ENCODE peak calls at places on chromosome 1, in four cellular contexts. P is hippocampal formation, E is H9, R is neural progenitor cell. Z is an unnamed sample.

GRCh38 chr1:91811363-91812025 is 74.5 kb downstream of the TGFBR3 start:
- DNase-seq in R (no peak), P (no peak), E (no peak), Z (no peak)

GRCh38 chr1:111990878-111991760 is 1.7 kb upstream of the KCND3 start:
- DNase-seq in E (peak; percentile 81), P (peak; percentile 61), R (peak; percentile 87), Z (peak; percentile 89)

GRCh38 chr1:33986389-33987095 is 122.7 kb downstream of the HMGB4 start:
- DNase-seq in R (no peak), P (no peak), E (no peak), Z (no peak)

GRCh38 chr1:190067592-190067991 is 410.1 kb downstream of the BRINP3 start:
- DNase-seq in P (no peak), R (no peak), E (no peak), Z (no peak)

GRCh38 chr1:117570988-117571409 is 34.8 kb upstream of the TENT5C start:
- DNase-seq in E (peak; percentile 52), P (no peak), R (no peak), Z (no peak)

GRCh38 chr1:58162952-58163550 is 383.5 kb downstream of the OMA1 start:
- DNase-seq in R (peak; percentile 88), E (peak; percentile 71), P (peak; percentile 20), Z (peak; percentile 42)

GRCh38 chr1:3672231-3672970 is 20.1 kb downstream of the TP73 start:
- DNase-seq in P (no peak), E (no peak), R (no peak), Z (no peak)

GRCh38 chr1:219990782-219991510 is 55.4 kb downstream of the EPRS1 start:
- DNase-seq in E (no peak), R (peak; percentile 47), P (no peak), Z (peak; percentile 78)

GRCh38 chr1:247357781-247358211 is 26.1 kb upstream of the ZNF496 start:
- DNase-seq in R (no peak), P (no peak), E (no peak), Z (no peak)

GRCh38 chr1:183568176-183569041 is 21.9 kb downstream of the NCF2 start:
- DNase-seq in E (no peak), R (no peak), P (no peak), Z (no peak)

GRCh38 chr1:36323636-36324321 is at the start of gene EVA1B:
- DNase-seq in E (peak; percentile 89), R (peak; percentile 75), P (peak; percentile 42), Z (no peak)

GRCh38 chr1:26784023-26784871 is 3.5 kb upstream of the PIGV start:
- DNase-seq in R (peak; percentile 26), E (peak; percentile 61), P (peak; percentile 53), Z (peak; percentile 14)

GRCh38 chr1:244460195-244460594 is 878 bp upstream of the CATSPERE start:
- DNase-seq in P (no peak), E (peak; percentile 45), R (no peak), Z (peak; percentile 82)

GRCh38 chr1:147091801-147092200 is 80.5 kb downstream of the PRKAB2 start:
- DNase-seq in R (no peak), E (no peak), P (no peak), Z (no peak)

GRCh38 chr1:240691521-240692338 is 79.8 kb upstream of the GREM2 start:
- DNase-seq in P (peak; percentile 33), E (peak; percentile 66), R (peak; percentile 65), Z (peak; percentile 2)

GRCh38 chr1:54813479-54814147 is 12.5 kb upstream of the TTC22 start:
- DNase-seq in E (peak; percentile 60), R (peak; percentile 28), P (no peak), Z (no peak)

GRCh38 chr1:1677718-1678580 is 14.6 kb downstream of the SLC35E2B start:
- DNase-seq in R (no peak), E (no peak), P (no peak), Z (no peak)